ENCODE peak calls at places on chromosomes 5 and 9, in ten cellular contexts. O is endothelial cell; H is aorta; R is activated CD4-positive, alpha-beta T cell treated with anti-CD3 and anti-CD28 coated beads, Interleukin-2, amount 50 U/mL, for 24 hours; E is stomach; X is stimulated activated CD4-positive, alpha-beta T cell treated with anti-CD3 and anti-CD28 coated beads, Interleukin-4, amount 100 ng/mL, for 4 hours; G is MCF 10A; Q is osteoblast; V is SK-N-SH; I is GM12892. B is an unnamed sample.

GRCh38 chr5:120463991-120464626 is at the start of gene PRR16:
- DNase-seq in I (no peak), H (peak), G (peak), R (no peak), V (peak), O (peak), X (no peak), E (peak), Q (peak), B (peak)

GRCh38 chr5:39532511-39532910 is 107.7 kb upstream of the DAB2 start:
- DNase-seq in E (no peak), X (no peak), H (no peak), O (no peak), Q (no peak), R (no peak), G (no peak), I (no peak), V (no peak), B (no peak)

GRCh38 chr9:19184144-19184917 is 46.2 kb upstream of the DENND4C start:
- DNase-seq in G (peak), E (peak), Q (peak), I (peak), R (peak), X (peak), O (no peak), H (peak), V (peak), B (peak)

GRCh38 chr9:6413365-6414263 is 615 bp downstream of the UHRF2 start:
- DNase-seq in Q (peak), H (no peak), G (peak), R (peak), X (peak), O (peak), E (peak), V (peak), I (no peak), B (no peak)

GRCh38 chr9:133689151-133689763 is 48.9 kb downstream of the SARDH start:
- DNase-seq in O (no peak), R (no peak), I (no peak), G (no peak), X (no peak), Q (no peak), V (peak), E (no peak), H (peak), B (no peak)

GRCh38 chr9:26856413-26857032 is 36.1 kb downstream of the CAAP1 start:
- DNase-seq in O (peak), H (no peak), X (no peak), R (no peak), G (peak), V (peak), I (no peak), Q (peak), E (no peak), B (peak)

GRCh38 chr5:118863345-118863744 is 125.0 kb downstream of the DTWD2 start:
- DNase-seq in R (no peak), I (no peak), Q (peak), E (no peak), H (no peak), G (no peak), O (no peak), X (no peak), V (no peak), B (peak)

GRCh38 chr9:78958887-78959286 is 612.9 kb upstream of the TLE4 start:
- DNase-seq in O (no peak), G (peak), H (no peak), X (no peak), Q (no peak), E (no peak), R (no peak), V (no peak), I (no peak), B (no peak)

GRCh38 chr5:9774472-9775079 is 144.4 kb upstream of the TAS2R1 start:
- DNase-seq in G (peak), H (no peak), Q (no peak), X (no peak), O (no peak), E (no peak), R (no peak), I (no peak), V (no peak), B (peak)

GRCh38 chr9:112665347-112665746 is 52.6 kb downstream of the INIP start:
- DNase-seq in Q (no peak), V (no peak), H (no peak), X (no peak), I (no peak), R (no peak), O (no peak), G (peak), E (no peak), B (peak)

GRCh38 chr5:5546408-5546807 is 123.9 kb downstream of the ICE1 start:
- DNase-seq in H (no peak), V (no peak), I (no peak), Q (no peak), R (no peak), E (no peak), O (no peak), X (no peak), G (no peak), B (no peak)

GRCh38 chr5:157548513-157549282 is 26.9 kb downstream of the ADAM19 start:
- DNase-seq in V (no peak), R (no peak), O (no peak), X (no peak), G (peak), I (no peak), E (no peak), Q (peak), H (no peak), B (peak)

GRCh38 chr9:36866840-36867239 is 167.2 kb downstream of the PAX5 start:
- DNase-seq in V (peak), Q (peak), H (peak), G (no peak), E (no peak), X (no peak), O (no peak), I (no peak), R (no peak), B (no peak)

GRCh38 chr5:143066556-143067281 is 296.5 kb downstream of the ARHGAP26 start:
- DNase-seq in Q (no peak), V (no peak), G (no peak), O (no peak), X (peak), E (no peak), I (peak), R (no peak), H (peak), B (no peak)

GRCh38 chr9:127854169-127854833 is at the start of gene ENG:
- DNase-seq in E (peak), R (no peak), Q (peak), X (peak), H (peak), V (peak), O (peak), G (peak), I (no peak), B (no peak)

GRCh38 chr5:35269006-35269405 is 38.7 kb upstream of the PRLR start:
- DNase-seq in X (no peak), H (no peak), O (no peak), I (no peak), G (no peak), R (no peak), Q (no peak), E (no peak), V (no peak), B (no peak)

GRCh38 chr5:153491408-153491807 is 938 bp downstream of the GRIA1 start:
- DNase-seq in H (no peak), V (no peak), X (no peak), E (no peak), G (no peak), I (no peak), O (no peak), R (no peak), Q (no peak), B (no peak)

GRCh38 chr5:80479713-80480112 is 8.2 kb upstream of the FAM151B start:
- DNase-seq in I (no peak), H (no peak), R (no peak), G (no peak), E (no peak), X (no peak), Q (no peak), O (no peak), V (no peak), B (no peak)

GRCh38 chr5:90135979-90136378 is 273.6 kb downstream of the CETN3 start:
- DNase-seq in X (no peak), Q (no peak), E (no peak), R (no peak), V (no peak), O (peak), H (peak), G (no peak), I (no peak), B (no peak)